ENCODE peak calls at places on chromosomes 13 and 19, in seven cellular contexts. One of them, this sample, is unnamed.

GRCh38 chr19:24033308-24033961 is 53.6 kb upstream of the ZNF254 start:
- DNase-seq in OCI-LY7: peak
- DNase-seq in HepG2: peak
- DNase-seq in PC-3: peak
- DNase-seq in heart left ventricle: peak
- DNase-seq in tibial nerve: peak
- DNase-seq in CD8-positive, alpha-beta T cell: peak
- DNase-seq in this sample: peak

GRCh38 chr19:50465986-50466771 is 10.1 kb upstream of the EMC10 start:
- DNase-seq in CD8-positive, alpha-beta T cell: no peak
- DNase-seq in heart left ventricle: no peak
- DNase-seq in OCI-LY7: no peak
- DNase-seq in PC-3: peak
- DNase-seq in tibial nerve: no peak
- DNase-seq in HepG2: peak
- DNase-seq in this sample: no peak

GRCh38 chr13:99809931-99810330 is 161.6 kb downstream of the ZIC5 start:
- DNase-seq in tibial nerve: no peak
- DNase-seq in HepG2: peak
- DNase-seq in PC-3: no peak
- DNase-seq in heart left ventricle: no peak
- DNase-seq in CD8-positive, alpha-beta T cell: no peak
- DNase-seq in OCI-LY7: no peak
- DNase-seq in this sample: no peak

GRCh38 chr19:33796164-33797100 is at the start of gene KCTD15:
- DNase-seq in HepG2: no peak
- DNase-seq in OCI-LY7: peak
- DNase-seq in tibial nerve: no peak
- DNase-seq in heart left ventricle: peak
- DNase-seq in CD8-positive, alpha-beta T cell: no peak
- DNase-seq in PC-3: peak
- DNase-seq in this sample: no peak

GRCh38 chr13:71865858-71866172 is 1.2 kb downstream of the DACH1 start:
- DNase-seq in heart left ventricle: no peak
- DNase-seq in tibial nerve: no peak
- DNase-seq in PC-3: no peak
- DNase-seq in CD8-positive, alpha-beta T cell: no peak
- DNase-seq in OCI-LY7: no peak
- DNase-seq in HepG2: no peak
- DNase-seq in this sample: no peak

GRCh38 chr19:14149509-14149994 is 13.2 kb upstream of the ASF1B start:
- DNase-seq in OCI-LY7: no peak
- DNase-seq in tibial nerve: peak
- DNase-seq in PC-3: no peak
- DNase-seq in HepG2: no peak
- DNase-seq in CD8-positive, alpha-beta T cell: peak
- DNase-seq in heart left ventricle: peak
- DNase-seq in this sample: peak

GRCh38 chr19:55676889-55677505 is 2.0 kb downstream of the EPN1 start:
- DNase-seq in heart left ventricle: no peak
- DNase-seq in OCI-LY7: no peak
- DNase-seq in PC-3: no peak
- DNase-seq in HepG2: no peak
- DNase-seq in CD8-positive, alpha-beta T cell: no peak
- DNase-seq in tibial nerve: no peak
- DNase-seq in this sample: no peak

GRCh38 chr19:50601407-50602088 is 33.3 kb upstream of the LRRC4B start:
- DNase-seq in PC-3: no peak
- DNase-seq in OCI-LY7: no peak
- DNase-seq in tibial nerve: no peak
- DNase-seq in HepG2: no peak
- DNase-seq in heart left ventricle: no peak
- DNase-seq in CD8-positive, alpha-beta T cell: no peak
- DNase-seq in this sample: no peak

GRCh38 chr13:102128216-102128800 is 273.5 kb downstream of the FGF14 start:
- DNase-seq in tibial nerve: no peak
- DNase-seq in OCI-LY7: no peak
- DNase-seq in CD8-positive, alpha-beta T cell: no peak
- DNase-seq in HepG2: no peak
- DNase-seq in heart left ventricle: no peak
- DNase-seq in PC-3: no peak
- DNase-seq in this sample: no peak

GRCh38 chr19:4577020-4577782 is 17.7 kb upstream of the SEMA6B start:
- DNase-seq in heart left ventricle: no peak
- DNase-seq in OCI-LY7: no peak
- DNase-seq in CD8-positive, alpha-beta T cell: no peak
- DNase-seq in tibial nerve: no peak
- DNase-seq in HepG2: no peak
- DNase-seq in PC-3: peak
- DNase-seq in this sample: no peak

GRCh38 chr19:28934626-28935025 is 278.3 kb downstream of the UQCRFS1 start:
- DNase-seq in CD8-positive, alpha-beta T cell: no peak
- DNase-seq in HepG2: no peak
- DNase-seq in PC-3: no peak
- DNase-seq in heart left ventricle: no peak
- DNase-seq in OCI-LY7: no peak
- DNase-seq in tibial nerve: no peak
- DNase-seq in this sample: no peak

GRCh38 chr19:29596885-29597525 is 9.1 kb upstream of the POP4 start:
- DNase-seq in PC-3: peak
- DNase-seq in OCI-LY7: no peak
- DNase-seq in HepG2: peak
- DNase-seq in CD8-positive, alpha-beta T cell: no peak
- DNase-seq in tibial nerve: no peak
- DNase-seq in heart left ventricle: no peak
- DNase-seq in this sample: no peak

GRCh38 chr19:2976609-2977000 is 759 bp upstream of the TLE6 start:
- DNase-seq in HepG2: no peak
- DNase-seq in OCI-LY7: no peak
- DNase-seq in CD8-positive, alpha-beta T cell: no peak
- DNase-seq in heart left ventricle: no peak
- DNase-seq in PC-3: no peak
- DNase-seq in tibial nerve: no peak
- DNase-seq in this sample: no peak
- H3K27ac ChIP-seq in HepG2: no peak
- H3K27ac ChIP-seq in OCI-LY7: peak
- H3K27ac ChIP-seq in CD8-positive, alpha-beta T cell: no peak
- H3K27ac ChIP-seq in heart left ventricle: peak
- H3K27ac ChIP-seq in PC-3: no peak
- H3K27ac ChIP-seq in tibial nerve: peak
- H3K27ac ChIP-seq in this sample: no peak

GRCh38 chr19:11089254-11090013 is at the start of gene LDLR:
- DNase-seq in OCI-LY7: peak
- DNase-seq in tibial nerve: peak
- DNase-seq in heart left ventricle: peak
- DNase-seq in HepG2: peak
- DNase-seq in CD8-positive, alpha-beta T cell: peak
- DNase-seq in PC-3: peak
- DNase-seq in this sample: peak

GRCh38 chr19:11094520-11094894 is 5.2 kb downstream of the LDLR start:
- DNase-seq in PC-3: no peak
- DNase-seq in tibial nerve: no peak
- DNase-seq in OCI-LY7: no peak
- DNase-seq in heart left ventricle: no peak
- DNase-seq in CD8-positive, alpha-beta T cell: no peak
- DNase-seq in HepG2: no peak
- DNase-seq in this sample: no peak

GRCh38 chr19:11090264-11091032 is 1.2 kb downstream of the LDLR start:
- DNase-seq in tibial nerve: peak
- DNase-seq in HepG2: peak
- DNase-seq in PC-3: peak
- DNase-seq in CD8-positive, alpha-beta T cell: peak
- DNase-seq in heart left ventricle: peak
- DNase-seq in OCI-LY7: peak
- DNase-seq in this sample: peak

GRCh38 chr19:11091343-11092153 is 2.3 kb downstream of the LDLR start:
- DNase-seq in CD8-positive, alpha-beta T cell: peak
- DNase-seq in PC-3: peak
- DNase-seq in HepG2: peak
- DNase-seq in heart left ventricle: peak
- DNase-seq in OCI-LY7: no peak
- DNase-seq in tibial nerve: peak
- DNase-seq in this sample: peak

DNA sequence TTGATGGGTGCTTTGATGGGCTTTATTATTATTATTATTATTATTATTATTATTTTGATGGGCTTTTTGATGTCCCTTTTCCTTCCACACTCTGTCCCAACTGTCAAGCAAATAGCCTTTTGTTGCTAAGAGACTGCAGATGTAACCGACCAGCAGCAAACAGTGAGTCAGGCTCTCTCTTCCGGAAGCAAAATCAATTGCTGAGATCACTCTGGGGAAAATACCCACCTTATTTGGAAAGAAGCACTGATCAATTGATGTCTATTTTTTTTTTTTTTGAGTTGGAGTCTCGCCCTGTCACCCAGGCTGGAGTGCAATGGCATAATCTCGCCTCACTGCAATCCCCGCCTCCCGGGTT is 2.9 kb downstream of the LDLR start:
- DNase-seq in HepG2: peak
- DNase-seq in OCI-LY7: no peak
- DNase-seq in heart left ventricle: no peak
- DNase-seq in PC-3: peak
- DNase-seq in CD8-positive, alpha-beta T cell: no peak
- DNase-seq in tibial nerve: no peak
- DNase-seq in this sample: no peak
- H3K4me3 ChIP-seq in HepG2: peak
- H3K4me3 ChIP-seq in OCI-LY7: no peak
- H3K4me3 ChIP-seq in heart left ventricle: no peak
- H3K4me3 ChIP-seq in PC-3: peak
- H3K4me3 ChIP-seq in CD8-positive, alpha-beta T cell: no peak
- H3K4me3 ChIP-seq in tibial nerve: no peak
- H3K4me3 ChIP-seq in this sample: peak

GRCh38 chr19:1015061-1015781 is 5.7 kb downstream of the TMEM259 start:
- DNase-seq in tibial nerve: no peak
- DNase-seq in HepG2: no peak
- DNase-seq in PC-3: no peak
- DNase-seq in heart left ventricle: no peak
- DNase-seq in OCI-LY7: no peak
- DNase-seq in CD8-positive, alpha-beta T cell: no peak
- DNase-seq in this sample: no peak
- H3K27ac ChIP-seq in tibial nerve: peak
- H3K27ac ChIP-seq in HepG2: no peak
- H3K27ac ChIP-seq in PC-3: no peak
- H3K27ac ChIP-seq in heart left ventricle: no peak
- H3K27ac ChIP-seq in OCI-LY7: no peak
- H3K27ac ChIP-seq in CD8-positive, alpha-beta T cell: no peak
- H3K27ac ChIP-seq in this sample: no peak

DNA sequence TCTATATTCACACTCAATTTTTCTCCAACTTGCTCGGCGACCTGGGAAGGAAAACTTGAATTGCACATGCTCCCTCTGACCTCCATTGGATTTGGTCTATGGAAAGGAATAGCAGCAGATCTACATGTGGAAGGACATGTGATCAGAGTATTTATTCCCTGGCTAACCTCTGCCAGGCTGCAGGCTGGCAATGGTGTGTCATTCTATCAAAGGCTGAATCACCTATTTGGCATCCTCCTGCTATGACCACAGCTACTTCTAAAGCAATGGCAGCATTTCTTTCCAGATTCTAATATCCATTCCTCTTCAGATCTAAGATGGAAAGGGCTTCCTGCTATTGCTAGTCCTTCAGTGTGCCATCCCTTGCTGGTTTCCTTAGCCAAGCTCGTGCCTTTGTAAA is 144.3 kb upstream of the FREM2 start:
- DNase-seq in tibial nerve: no peak
- DNase-seq in CD8-positive, alpha-beta T cell: no peak
- DNase-seq in heart left ventricle: no peak
- DNase-seq in HepG2: no peak
- DNase-seq in PC-3: peak
- DNase-seq in OCI-LY7: no peak
- DNase-seq in this sample: no peak
- H3K4me3 ChIP-seq in tibial nerve: no peak
- H3K4me3 ChIP-seq in CD8-positive, alpha-beta T cell: no peak
- H3K4me3 ChIP-seq in heart left ventricle: no peak
- H3K4me3 ChIP-seq in HepG2: no peak
- H3K4me3 ChIP-seq in PC-3: no peak
- H3K4me3 ChIP-seq in OCI-LY7: no peak
- H3K4me3 ChIP-seq in this sample: no peak

GRCh38 chr13:24207841-24208240 is 47.3 kb downstream of the SPATA13 start:
- DNase-seq in PC-3: no peak
- DNase-seq in HepG2: no peak
- DNase-seq in OCI-LY7: no peak
- DNase-seq in heart left ventricle: no peak
- DNase-seq in tibial nerve: no peak
- DNase-seq in CD8-positive, alpha-beta T cell: no peak
- DNase-seq in this sample: no peak

GRCh38 chr13:24199016-24199415 is 38.5 kb downstream of the SPATA13 start:
- DNase-seq in tibial nerve: no peak
- DNase-seq in OCI-LY7: no peak
- DNase-seq in CD8-positive, alpha-beta T cell: no peak
- DNase-seq in PC-3: no peak
- DNase-seq in HepG2: no peak
- DNase-seq in heart left ventricle: no peak
- DNase-seq in this sample: no peak

GRCh38 chr13:24202215-24202614 is 41.7 kb downstream of the SPATA13 start:
- DNase-seq in heart left ventricle: no peak
- DNase-seq in tibial nerve: no peak
- DNase-seq in PC-3: no peak
- DNase-seq in CD8-positive, alpha-beta T cell: no peak
- DNase-seq in HepG2: no peak
- DNase-seq in OCI-LY7: no peak
- DNase-seq in this sample: no peak

GRCh38 chr13:24208314-24208713 is 47.8 kb downstream of the SPATA13 start:
- DNase-seq in PC-3: peak
- DNase-seq in OCI-LY7: no peak
- DNase-seq in tibial nerve: no peak
- DNase-seq in CD8-positive, alpha-beta T cell: no peak
- DNase-seq in HepG2: no peak
- DNase-seq in heart left ventricle: no peak
- DNase-seq in this sample: no peak

DNA sequence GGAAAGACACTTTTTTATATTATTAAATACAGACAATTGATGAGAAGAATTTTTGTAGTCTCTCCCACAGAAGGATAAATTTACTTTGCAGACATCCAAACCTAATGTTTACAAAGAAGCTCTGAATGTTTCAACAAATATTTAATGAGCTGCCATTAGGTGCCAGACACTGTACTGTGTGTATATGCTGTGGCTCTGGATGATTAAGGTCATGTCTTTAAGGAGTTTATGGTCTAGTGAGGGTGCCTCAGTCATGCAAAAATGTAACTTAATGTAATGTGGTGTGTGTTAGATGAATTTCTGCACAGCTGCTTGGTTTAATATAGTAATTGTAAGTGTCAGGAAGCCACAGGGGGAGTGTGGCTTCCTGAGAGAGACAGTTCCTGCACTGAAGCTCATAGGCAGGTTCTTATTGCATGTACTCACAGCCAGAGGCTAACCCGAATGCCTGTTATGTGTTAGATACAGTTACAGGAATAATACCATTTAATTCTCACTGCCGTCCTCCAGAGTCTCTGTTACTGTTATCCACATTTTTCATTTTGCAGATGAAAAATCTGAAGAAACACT is 43.3 kb downstream of the SPATA13 start:
- DNase-seq in HepG2: no peak
- DNase-seq in CD8-positive, alpha-beta T cell: no peak
- DNase-seq in tibial nerve: no peak
- DNase-seq in OCI-LY7: peak
- DNase-seq in PC-3: peak
- DNase-seq in heart left ventricle: no peak
- DNase-seq in this sample: no peak
- H3K27ac ChIP-seq in HepG2: no peak
- H3K27ac ChIP-seq in CD8-positive, alpha-beta T cell: no peak
- H3K27ac ChIP-seq in tibial nerve: no peak
- H3K27ac ChIP-seq in OCI-LY7: peak
- H3K27ac ChIP-seq in PC-3: peak
- H3K27ac ChIP-seq in heart left ventricle: no peak
- H3K27ac ChIP-seq in this sample: no peak

GRCh38 chr19:41193420-41194156 is 569 bp downstream of the CYP2S1 start:
- DNase-seq in tibial nerve: no peak
- DNase-seq in heart left ventricle: no peak
- DNase-seq in HepG2: no peak
- DNase-seq in PC-3: peak
- DNase-seq in OCI-LY7: no peak
- DNase-seq in CD8-positive, alpha-beta T cell: no peak
- DNase-seq in this sample: no peak
- H3K4me3 ChIP-seq in tibial nerve: peak
- H3K4me3 ChIP-seq in heart left ventricle: no peak
- H3K4me3 ChIP-seq in HepG2: peak
- H3K4me3 ChIP-seq in PC-3: peak
- H3K4me3 ChIP-seq in OCI-LY7: no peak
- H3K4me3 ChIP-seq in CD8-positive, alpha-beta T cell: no peak
- H3K4me3 ChIP-seq in this sample: peak

This sample was measured in dorsolateral prefrontal cortex.